ENCODE peak calls at places on chromosomes 13 and 19, in five cellular contexts. D is ovary, X is fibroblast of lung, G is lower lobe of right lung, H is tibial artery. E is an unnamed sample. For H3K9me3, the result is how much of the 10 kb centered on the place peaks cover.

GRCh38 chr13:99000137-99000536 is 22.3 kb upstream of the DOCK9 start:
- DNase-seq in D (no peak), X (no peak), G (no peak), H (no peak), E (no peak)

GRCh38 chr13:97249093-97249787 is 27.1 kb downstream of the MBNL2 start:
- DNase-seq in D (no peak), X (peak), G (no peak), H (no peak), E (no peak)

GRCh38 chr13:111661052-111661451 is 340.6 kb downstream of the TEX29 start:
- DNase-seq in D (no peak), X (no peak), G (no peak), H (no peak), E (no peak)

GRCh38 chr13:21717817-21718216 is 46.9 kb downstream of the FGF9 start:
- DNase-seq in D (no peak), X (no peak), G (peak), H (no peak), E (no peak)

GRCh38 chr19:8251025-8251472 is 41.9 kb downstream of the CERS4 start:
- DNase-seq in D (peak), X (peak), G (peak), H (peak), E (no peak)

GRCh38 chr13:53191091-53191490 is 162.5 kb downstream of the OLFM4 start:
- DNase-seq in D (no peak), X (no peak), G (no peak), H (no peak), E (no peak)

GRCh38 chr13:49457221-49457620 is 13.1 kb downstream of the SETDB2 start:
- DNase-seq in D (no peak), X (peak), G (no peak), H (no peak), E (no peak)

GRCh38 chr13:113947321-113948033 is 26.4 kb downstream of the C13orf46 start:
- DNase-seq in D (peak), X (peak), G (no peak), H (peak), E (peak)

GRCh38 chr13:73938375-73939070 is 195.7 kb downstream of the KLF12 start:
- DNase-seq in D (no peak), X (peak), G (no peak), H (no peak), E (no peak)

GRCh38 chr19:31960474-31960873 is 384.9 kb upstream of the ZNF507 start:
- DNase-seq in D (no peak), X (peak), G (no peak), H (no peak), E (no peak)

GRCh38 chr13:97068964-97069815 is 74.9 kb upstream of the OXGR1 start:
- DNase-seq in D (no peak), X (no peak), G (no peak), H (no peak), E (no peak)

GRCh38 chr13:90233933-90234672 is 1113.4 kb upstream of the MIR17HG start:
- DNase-seq in D (no peak), X (no peak), G (no peak), H (no peak), E (no peak)

GRCh38 chr13:51956717-51957116 is 54.5 kb downstream of the ATP7B start:
- DNase-seq in D (no peak), X (no peak), G (no peak), H (no peak), E (no peak)

GRCh38 chr19:11239377-11240000 is at the start of gene ANGPTL8:
- DNase-seq in D (no peak), X (no peak), G (no peak), H (no peak), E (no peak)

GRCh38 chr13:78827471-78827870 is 168.5 kb upstream of the OBI1 start:
- DNase-seq in D (no peak), X (no peak), G (no peak), H (no peak), E (no peak)

GRCh38 chr13:64912141-64912540 is 2318.0 kb downstream of the PCDH9 start:
- DNase-seq in D (no peak), X (peak), G (no peak), H (no peak), E (no peak)

GRCh38 chr13:27953671-27954405 is 15.3 kb downstream of the CDX2 start:
- DNase-seq in D (peak), X (peak), G (peak), H (peak), E (peak)

GRCh38 chr13:41658057-41658642 is 200.8 kb downstream of the RGCC start:
- DNase-seq in D (no peak), X (peak), G (no peak), H (no peak), E (no peak)

GRCh38 chr13:64369121-64369520 is 2861.0 kb downstream of the PCDH9 start:
- DNase-seq in D (no peak), X (peak), G (no peak), H (no peak), E (no peak)

GRCh38 chr19:58001895-58002369 is 688 bp downstream of the ZNF606 start:
- DNase-seq in D (no peak), X (peak), G (no peak), H (no peak), E (no peak)

GRCh38 chr19:58278156-58279041 is at the start of gene ZNF8:
- DNase-seq in D (peak), X (peak), G (peak), H (peak), E (peak)

GRCh38 chr13:24671367-24672117 is 8.7 kb upstream of the ATP12A start:
- DNase-seq in D (no peak), X (peak), G (no peak), H (peak), E (peak)

GRCh38 chr13:80712026-80712425 is 371.1 kb upstream of the SPRY2 start:
- DNase-seq in D (no peak), X (peak), G (no peak), H (no peak), E (no peak)

GRCh38 chr13:40026174-40026585 is 370.7 kb downstream of the COG6 start:
- DNase-seq in D (no peak), X (no peak), G (no peak), H (no peak), E (no peak)

GRCh38 chr19:5122121-5122400 is 153.1 kb downstream of the KDM4B start:
- DNase-seq in D (no peak), X (no peak), G (no peak), H (no peak), E (no peak)

GRCh38 chr19:35068941-35069634 is 27.6 kb downstream of the HPN start:
- DNase-seq in D (no peak), X (no peak), G (peak), H (no peak), E (no peak)

GRCh38 chr13:77325371-77325941 is 1.4 kb downstream of the MYCBP2 start:
- DNase-seq in D (no peak), X (peak), G (no peak), H (no peak), E (no peak)

GRCh38 chr19:5588441-5588840 is 20.7 kb upstream of the TINCR start:
- DNase-seq in D (no peak), X (no peak), G (no peak), H (no peak), E (no peak)

GRCh38 chr13:47628666-47629065 is 372.4 kb downstream of the SUCLA2 start:
- DNase-seq in D (no peak), X (no peak), G (no peak), H (no peak), E (no peak)

GRCh38 chr13:83221813-83222241 is 660.4 kb downstream of the SLITRK1 start:
- DNase-seq in D (no peak), X (peak), G (no peak), H (no peak), E (no peak)

GRCh38 chr19:33778089-33778791 is 18.4 kb upstream of the KCTD15 start:
- DNase-seq in D (peak), X (peak), G (peak), H (peak), E (peak)

GRCh38 chr19:40464059-40465024 is 1.2 kb downstream of the BLVRB start:
- DNase-seq in D (peak), X (peak), G (peak), H (peak), E (peak)

GRCh38 chr19:38277969-38278680 is 13.8 kb downstream of the SPINT2 start:
- DNase-seq in D (no peak), X (peak), G (peak), H (peak), E (no peak)

GRCh38 chr13:42474954-42475353 is 99.0 kb upstream of the TNFSF11 start:
- DNase-seq in D (no peak), X (peak), G (no peak), H (no peak), E (no peak)

GRCh38 chr13:99322297-99323103 is 15.3 kb upstream of the GPR183 start:
- DNase-seq in D (no peak), X (peak), G (no peak), H (no peak), E (no peak)

GRCh38 chr13:44280461-44280860 is 93.2 kb upstream of the SERP2 start:
- DNase-seq in D (no peak), X (peak), G (no peak), H (no peak), E (no peak)

GRCh38 chr13:103466761-103467160 is 400.5 kb upstream of the SLC10A2 start:
- DNase-seq in D (no peak), X (no peak), G (no peak), H (no peak), E (no peak)

GRCh38 chr19:49387936-49388372 is at the start of gene KASH5:
- DNase-seq in D (peak), X (peak), G (peak), H (peak), E (no peak)

GRCh38 chr13:66665991-66666390 is 564.1 kb downstream of the PCDH9 start:
- DNase-seq in D (no peak), X (peak), G (no peak), H (no peak), E (no peak)

GRCh38 chr13:29922896-29923295 is 72.5 kb upstream of the UBL3 start:
- DNase-seq in D (no peak), X (peak), G (no peak), H (no peak), E (no peak)

GRCh38 chr19:15288146-15288963 is 44.0 kb downstream of the BRD4 start:
- DNase-seq in D (no peak), X (no peak), G (no peak), H (no peak), E (peak)
- TF ChIP-seq CTCF in D (no peak), X (no peak), G (no peak), H (no peak), E (no peak)

GRCh38 chr19:2353159-2353894 is 6.7 kb upstream of the TMPRSS9 start:
- DNase-seq in D (no peak), X (no peak), G (no peak), H (no peak), E (no peak)

GRCh38 chr19:2352121-2352520 is 7.9 kb upstream of the TMPRSS9 start:
- DNase-seq in D (no peak), X (no peak), G (no peak), H (no peak), E (no peak)

GRCh38 chr19:2350656-2351055 is 9.4 kb upstream of the TMPRSS9 start:
- DNase-seq in D (no peak), X (no peak), G (peak), H (no peak), E (no peak)

GRCh38 chr19:2353895-2354592 is 6.0 kb upstream of the TMPRSS9 start:
- DNase-seq in D (no peak), X (no peak), G (no peak), H (no peak), E (no peak)

DNA sequence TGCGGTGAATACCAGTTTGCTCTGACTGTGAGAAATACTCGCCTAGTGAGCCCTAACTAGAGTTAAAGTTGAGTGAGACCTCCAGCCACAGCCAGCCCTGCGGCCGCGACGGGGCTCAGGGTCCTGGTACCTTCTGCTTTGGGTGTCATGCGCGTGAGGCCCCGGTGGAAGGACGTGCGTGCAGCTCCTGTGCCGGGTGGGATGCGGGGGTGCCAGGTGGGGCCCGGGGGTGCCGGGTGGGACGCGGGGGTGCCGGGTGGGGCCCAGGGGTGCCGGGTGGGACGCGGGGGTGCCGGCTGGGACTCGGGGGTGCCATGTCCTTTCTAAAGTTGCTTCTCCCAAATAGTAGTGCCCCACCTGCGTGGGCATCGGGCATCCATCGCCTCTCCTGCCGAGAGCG is 8.5 kb upstream of the TMPRSS9 start:
- DNase-seq in D (no peak), X (no peak), G (no peak), H (no peak), E (no peak)
- H3K4me3 ChIP-seq in D (no peak), X (no peak), G (no peak), H (no peak), E (no peak)

GRCh38 chr19:9584073-9584833 is at the start of gene ZNF121:
- DNase-seq in D (peak), X (peak), G (peak), H (peak), E (peak)

DNA sequence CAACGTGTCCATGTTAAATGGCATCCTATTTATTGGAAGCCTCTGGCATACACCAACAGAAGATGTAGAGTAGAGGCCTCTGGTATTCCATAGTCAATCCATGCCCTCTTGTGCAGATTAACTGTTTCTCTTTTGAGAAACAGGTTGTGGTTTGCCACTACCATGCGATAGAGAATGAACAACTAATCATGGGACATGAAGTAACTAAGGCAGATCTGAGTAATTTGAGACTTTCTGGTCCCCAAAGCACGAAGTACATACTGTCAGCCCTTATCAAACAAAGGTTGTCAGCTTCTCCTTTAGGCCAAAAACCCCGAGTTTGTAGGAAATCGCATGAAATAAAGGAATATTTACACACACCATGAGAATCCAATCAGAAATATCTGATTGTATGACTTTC is 3.6 kb downstream of the ZNF121 start:
- DNase-seq in D (no peak), X (no peak), G (no peak), H (no peak), E (no peak)
- H3K9me3 ChIP-seq in D (under half), X (under half), G (half or more), H (under half), E (under half)

GRCh38 chr19:15280915-15281683 is 48.9 kb upstream of the EPHX3 start:
- DNase-seq in D (peak), X (peak), G (peak), H (peak), E (peak)
- TF ChIP-seq CTCF in D (no peak), X (no peak), G (peak), H (peak), E (peak)

GRCh38 chr19:44069415-44069814 is 2.5 kb upstream of the ZNF284 start:
- DNase-seq in D (no peak), X (no peak), G (no peak), H (no peak), E (no peak)

GRCh38 chr19:44076325-44076724 is 4.4 kb downstream of the ZNF284 start:
- DNase-seq in D (no peak), X (no peak), G (no peak), H (no peak), E (no peak)

GRCh38 chr19:44071824-44072542 is at the start of gene ZNF284:
- DNase-seq in D (peak), X (peak), G (peak), H (peak), E (peak)

GRCh38 chr19:44072543-44073401 is 813 bp downstream of the ZNF284 start:
- DNase-seq in D (no peak), X (no peak), G (no peak), H (no peak), E (peak)
- H3K4me3 ChIP-seq in D (peak), X (peak), G (peak), H (peak), E (peak)

E was measured in WERI-Rb-1.